ENCODE peak calls at places on chromosomes 13 and 19, in eight cellular contexts. One of them, this sample, is unnamed.

GRCh38 chr19:2330632-2331284 is 2.3 kb downstream of the SPPL2B start:
- DNase-seq in nephron progenitor cell: peak; percentile 54
- DNase-seq in NCI-H510A treated with DMSO at 0.1 percent for 48 hours: peak; percentile 46
- DNase-seq in ureter: no peak
- DNase-seq in stimulated activated CD4-positive, alpha-beta T cell treated with anti-CD3 and anti-CD28 coated beads, Interleukin-4, amount 100 ng/mL, for 1 hour: no peak
- DNase-seq in activated T-helper 9 cell treated with anti-CD3 and anti-CD28 coated beads, Interleukin-2, amount 50 U/mL, for 16 hours: no peak
- DNase-seq in NCI-H1092: no peak
- DNase-seq in left colon: peak; percentile 94
- DNase-seq in this sample: no peak

GRCh38 chr19:47495478-47496372 is 11.7 kb upstream of the KPTN start:
- DNase-seq in nephron progenitor cell: no peak
- DNase-seq in NCI-H510A treated with DMSO at 0.1 percent for 48 hours: peak; percentile 43
- DNase-seq in ureter: no peak
- DNase-seq in stimulated activated CD4-positive, alpha-beta T cell treated with anti-CD3 and anti-CD28 coated beads, Interleukin-4, amount 100 ng/mL, for 1 hour: no peak
- DNase-seq in activated T-helper 9 cell treated with anti-CD3 and anti-CD28 coated beads, Interleukin-2, amount 50 U/mL, for 16 hours: no peak
- DNase-seq in NCI-H1092: no peak
- DNase-seq in left colon: no peak
- DNase-seq in this sample: peak; percentile 30

GRCh38 chr19:29529646-29530548 is 4.1 kb downstream of the VSTM2B start:
- DNase-seq in nephron progenitor cell: peak; percentile 69
- DNase-seq in NCI-H510A treated with DMSO at 0.1 percent for 48 hours: no peak
- DNase-seq in ureter: no peak
- DNase-seq in stimulated activated CD4-positive, alpha-beta T cell treated with anti-CD3 and anti-CD28 coated beads, Interleukin-4, amount 100 ng/mL, for 1 hour: no peak
- DNase-seq in activated T-helper 9 cell treated with anti-CD3 and anti-CD28 coated beads, Interleukin-2, amount 50 U/mL, for 16 hours: no peak
- DNase-seq in NCI-H1092: no peak
- DNase-seq in left colon: no peak
- DNase-seq in this sample: no peak

GRCh38 chr13:31051999-31052398 is 109.7 kb downstream of the HSPH1 start:
- DNase-seq in nephron progenitor cell: no peak
- DNase-seq in NCI-H510A treated with DMSO at 0.1 percent for 48 hours: no peak
- DNase-seq in ureter: no peak
- DNase-seq in stimulated activated CD4-positive, alpha-beta T cell treated with anti-CD3 and anti-CD28 coated beads, Interleukin-4, amount 100 ng/mL, for 1 hour: no peak
- DNase-seq in activated T-helper 9 cell treated with anti-CD3 and anti-CD28 coated beads, Interleukin-2, amount 50 U/mL, for 16 hours: no peak
- DNase-seq in NCI-H1092: no peak
- DNase-seq in left colon: no peak
- DNase-seq in this sample: no peak

GRCh38 chr19:39223703-39224279 is 19.7 kb upstream of the SYCN start:
- DNase-seq in nephron progenitor cell: peak; percentile 71
- DNase-seq in NCI-H510A treated with DMSO at 0.1 percent for 48 hours: no peak
- DNase-seq in ureter: no peak
- DNase-seq in stimulated activated CD4-positive, alpha-beta T cell treated with anti-CD3 and anti-CD28 coated beads, Interleukin-4, amount 100 ng/mL, for 1 hour: no peak
- DNase-seq in activated T-helper 9 cell treated with anti-CD3 and anti-CD28 coated beads, Interleukin-2, amount 50 U/mL, for 16 hours: no peak
- DNase-seq in NCI-H1092: no peak
- DNase-seq in left colon: no peak
- DNase-seq in this sample: no peak

GRCh38 chr13:91904597-91904996 is 506.2 kb downstream of the GPC5 start:
- DNase-seq in nephron progenitor cell: no peak
- DNase-seq in NCI-H510A treated with DMSO at 0.1 percent for 48 hours: no peak
- DNase-seq in ureter: no peak
- DNase-seq in stimulated activated CD4-positive, alpha-beta T cell treated with anti-CD3 and anti-CD28 coated beads, Interleukin-4, amount 100 ng/mL, for 1 hour: no peak
- DNase-seq in activated T-helper 9 cell treated with anti-CD3 and anti-CD28 coated beads, Interleukin-2, amount 50 U/mL, for 16 hours: no peak
- DNase-seq in NCI-H1092: no peak
- DNase-seq in left colon: no peak
- DNase-seq in this sample: no peak

GRCh38 chr13:90445179-90445578 is 902.3 kb upstream of the MIR17HG start:
- DNase-seq in nephron progenitor cell: no peak
- DNase-seq in NCI-H510A treated with DMSO at 0.1 percent for 48 hours: no peak
- DNase-seq in ureter: no peak
- DNase-seq in stimulated activated CD4-positive, alpha-beta T cell treated with anti-CD3 and anti-CD28 coated beads, Interleukin-4, amount 100 ng/mL, for 1 hour: no peak
- DNase-seq in activated T-helper 9 cell treated with anti-CD3 and anti-CD28 coated beads, Interleukin-2, amount 50 U/mL, for 16 hours: no peak
- DNase-seq in NCI-H1092: no peak
- DNase-seq in left colon: no peak
- DNase-seq in this sample: no peak

GRCh38 chr19:11641241-11641640 is 44.0 kb downstream of the ZNF627 start:
- DNase-seq in nephron progenitor cell: no peak
- DNase-seq in NCI-H510A treated with DMSO at 0.1 percent for 48 hours: no peak
- DNase-seq in ureter: no peak
- DNase-seq in stimulated activated CD4-positive, alpha-beta T cell treated with anti-CD3 and anti-CD28 coated beads, Interleukin-4, amount 100 ng/mL, for 1 hour: no peak
- DNase-seq in activated T-helper 9 cell treated with anti-CD3 and anti-CD28 coated beads, Interleukin-2, amount 50 U/mL, for 16 hours: no peak
- DNase-seq in NCI-H1092: no peak
- DNase-seq in left colon: no peak
- DNase-seq in this sample: no peak

GRCh38 chr13:111658150-111659100 is 338.0 kb downstream of the TEX29 start:
- DNase-seq in nephron progenitor cell: peak; percentile 39
- DNase-seq in NCI-H510A treated with DMSO at 0.1 percent for 48 hours: peak; percentile 60
- DNase-seq in ureter: peak; percentile 29
- DNase-seq in stimulated activated CD4-positive, alpha-beta T cell treated with anti-CD3 and anti-CD28 coated beads, Interleukin-4, amount 100 ng/mL, for 1 hour: no peak
- DNase-seq in activated T-helper 9 cell treated with anti-CD3 and anti-CD28 coated beads, Interleukin-2, amount 50 U/mL, for 16 hours: no peak
- DNase-seq in NCI-H1092: peak; percentile 92
- DNase-seq in left colon: no peak
- DNase-seq in this sample: no peak

GRCh38 chr19:42634409-42635232 is 39.9 kb upstream of the CEACAM8 start:
- DNase-seq in nephron progenitor cell: no peak
- DNase-seq in NCI-H510A treated with DMSO at 0.1 percent for 48 hours: no peak
- DNase-seq in ureter: no peak
- DNase-seq in stimulated activated CD4-positive, alpha-beta T cell treated with anti-CD3 and anti-CD28 coated beads, Interleukin-4, amount 100 ng/mL, for 1 hour: peak; percentile 22
- DNase-seq in activated T-helper 9 cell treated with anti-CD3 and anti-CD28 coated beads, Interleukin-2, amount 50 U/mL, for 16 hours: no peak
- DNase-seq in NCI-H1092: no peak
- DNase-seq in left colon: no peak
- DNase-seq in this sample: no peak

GRCh38 chr13:19634129-19634740 is 776 bp downstream of the MPHOSPH8 start:
- DNase-seq in nephron progenitor cell: no peak
- DNase-seq in NCI-H510A treated with DMSO at 0.1 percent for 48 hours: no peak
- DNase-seq in ureter: no peak
- DNase-seq in stimulated activated CD4-positive, alpha-beta T cell treated with anti-CD3 and anti-CD28 coated beads, Interleukin-4, amount 100 ng/mL, for 1 hour: no peak
- DNase-seq in activated T-helper 9 cell treated with anti-CD3 and anti-CD28 coated beads, Interleukin-2, amount 50 U/mL, for 16 hours: no peak
- DNase-seq in NCI-H1092: no peak
- DNase-seq in left colon: peak; percentile 45
- DNase-seq in this sample: peak; percentile 4

GRCh38 chr13:27851049-27851448 is 58.8 kb downstream of the GSX1 start:
- DNase-seq in nephron progenitor cell: no peak
- DNase-seq in NCI-H510A treated with DMSO at 0.1 percent for 48 hours: no peak
- DNase-seq in ureter: no peak
- DNase-seq in stimulated activated CD4-positive, alpha-beta T cell treated with anti-CD3 and anti-CD28 coated beads, Interleukin-4, amount 100 ng/mL, for 1 hour: no peak
- DNase-seq in activated T-helper 9 cell treated with anti-CD3 and anti-CD28 coated beads, Interleukin-2, amount 50 U/mL, for 16 hours: no peak
- DNase-seq in NCI-H1092: no peak
- DNase-seq in left colon: no peak
- DNase-seq in this sample: no peak

This sample was measured in COR-L47.